ENCODE peak calls at places on chromosomes 2 and 18, in four cellular contexts. Y is GM13976, S is fibroblast of mammary gland, N is fibroblast of pulmonary artery. E is an unnamed sample.

GRCh38 chr2:7915302-7916200 is 766.3 kb upstream of the ID2 start:
- DNase-seq in Y (no peak), S (peak), N (peak), E (no peak)

GRCh38 chr2:127078691-127079270 is 28.2 kb downstream of the BIN1 start:
- DNase-seq in Y (no peak), N (no peak), S (no peak), E (no peak)

GRCh38 chr2:75241696-75242095 is 42.4 kb upstream of the TACR1 start:
- DNase-seq in Y (no peak), S (peak), N (peak), E (no peak)

GRCh38 chr2:10377747-10378085 is 70.4 kb downstream of the ODC1 start:
- DNase-seq in Y (no peak), S (no peak), N (no peak), E (no peak)

GRCh38 chr2:54041135-54041534 is 70.3 kb upstream of the PSME4 start:
- DNase-seq in Y (no peak), N (no peak), S (peak), E (no peak)

GRCh38 chr2:24181849-24182248 is 7.0 kb downstream of the FAM228A start:
- DNase-seq in N (no peak), S (no peak), Y (no peak), E (no peak)

GRCh38 chr18:54222922-54223567 is 1.4 kb downstream of the MBD2 start:
- DNase-seq in N (no peak), Y (no peak), S (no peak), E (no peak)

GRCh38 chr2:202135111-202135874 is 62.2 kb downstream of the KIAA2012 start:
- DNase-seq in Y (no peak), S (peak), N (peak), E (no peak)

GRCh38 chr2:74548919-74549684 is 4.6 kb downstream of the LOXL3 start:
- DNase-seq in Y (peak), S (peak), N (no peak), E (no peak)

GRCh38 chr2:222039821-222040220 is 259.0 kb downstream of the PAX3 start:
- DNase-seq in S (no peak), Y (no peak), N (no peak), E (no peak)

GRCh38 chr18:74990563-74991081 is 218.3 kb downstream of the PTGR3 start:
- DNase-seq in N (no peak), S (no peak), Y (no peak), E (no peak)

GRCh38 chr2:206392118-206392517 is 51.2 kb upstream of the ADAM23 start:
- DNase-seq in N (peak), S (peak), Y (peak), E (peak)

GRCh38 chr2:12007282-12007681 is 260.9 kb downstream of the LPIN1 start:
- DNase-seq in Y (no peak), N (no peak), S (no peak), E (no peak)
- TF ChIP-seq CTCF in Y (no peak), N (no peak), S (no peak), E (no peak)

GRCh38 chr18:13270279-13270911 is 51.8 kb downstream of the LDLRAD4 start:
- DNase-seq in N (no peak), S (no peak), Y (no peak), E (no peak)
- TF ChIP-seq CTCF in N (no peak), S (no peak), Y (no peak), E (no peak)

GRCh38 chr18:137327-137726 is 21.0 kb upstream of the USP14 start:
- DNase-seq in Y (no peak), S (no peak), N (no peak), E (no peak)
- TF ChIP-seq CTCF in Y (no peak), S (no peak), N (no peak), E (no peak)

DNA sequence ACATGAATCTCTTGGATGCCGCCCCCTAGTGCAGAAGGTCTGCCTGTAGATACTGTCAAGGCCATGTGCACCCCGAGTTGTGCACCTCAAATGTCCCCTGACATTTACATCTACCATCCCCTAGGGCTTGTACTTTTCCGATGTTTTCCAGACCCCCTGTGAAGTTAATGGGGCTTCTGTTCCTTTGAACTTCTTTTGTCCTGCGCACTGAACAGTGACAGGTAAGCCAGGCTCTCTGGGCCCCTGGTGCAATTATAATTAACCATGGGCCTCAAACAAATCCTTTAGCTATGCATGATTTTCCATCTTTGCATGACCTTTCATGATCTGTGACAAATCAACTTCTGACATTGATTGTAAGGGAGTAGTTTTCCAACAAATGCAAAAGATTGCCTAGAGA is 158.4 kb downstream of the FHOD3 start:
- DNase-seq in S (no peak), N (no peak), Y (no peak), E (no peak)
- TF ChIP-seq CTCF in S (no peak), N (no peak), Y (no peak), E (no peak)

GRCh38 chr18:79026491-79026890 is 42.7 kb upstream of the ATP9B start:
- DNase-seq in S (no peak), Y (no peak), N (no peak), E (no peak)
- TF ChIP-seq CTCF in S (no peak), Y (no peak), N (no peak), E (peak)

GRCh38 chr18:58541137-58541788 is 87.6 kb downstream of the ALPK2 start:
- DNase-seq in N (peak), S (peak), Y (no peak), E (no peak)
- TF ChIP-seq CTCF in N (peak), S (no peak), Y (peak), E (peak)

DNA sequence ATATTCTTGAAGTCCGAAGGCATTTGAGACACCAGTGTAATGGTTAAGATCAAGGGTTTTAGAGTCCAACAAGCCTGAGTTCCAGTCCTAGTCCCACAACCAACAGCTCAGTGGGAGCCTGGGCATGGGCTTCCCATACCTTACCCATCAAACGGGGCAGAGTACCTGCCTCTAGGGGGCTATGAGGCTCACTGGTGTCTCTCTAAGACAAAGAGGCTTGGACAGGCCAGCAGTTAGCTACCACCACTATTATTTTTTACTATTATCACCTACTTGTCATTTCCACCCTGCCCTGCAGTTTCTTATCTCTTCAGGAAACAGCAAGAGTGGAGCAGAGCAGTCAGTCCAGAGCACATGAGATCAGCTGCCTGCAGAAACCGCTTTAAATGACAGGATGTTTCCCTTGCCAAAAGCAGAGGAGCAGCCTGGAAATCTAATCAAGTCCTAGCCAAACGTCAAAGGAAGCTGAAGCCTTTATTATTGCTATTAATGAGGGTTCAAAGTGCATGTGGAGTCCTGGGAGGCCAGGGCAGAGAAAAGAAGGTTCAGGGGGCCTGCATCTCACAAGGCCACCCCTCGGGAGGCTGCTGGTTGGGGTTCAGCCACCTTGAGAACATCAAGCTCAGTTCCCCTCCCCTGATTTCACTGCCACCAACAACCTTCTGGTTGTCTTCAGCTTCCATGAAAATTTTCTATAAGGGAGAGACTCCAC is 66.6 kb downstream of the STPG4 start:
- DNase-seq in S (no peak), Y (no peak), N (peak), E (no peak)
- TF ChIP-seq CTCF in S (peak), Y (no peak), N (peak), E (peak)

GRCh38 chr2:224807153-224807964 is 91.2 kb upstream of the CCDC195 start:
- DNase-seq in N (no peak), Y (no peak), S (no peak), E (no peak)
- TF ChIP-seq CTCF in N (peak), Y (no peak), S (peak), E (no peak)

GRCh38 chr2:26982102-26982742 is 11.8 kb downstream of the MAPRE3 start:
- DNase-seq in N (peak), Y (no peak), S (peak), E (no peak)
- TF ChIP-seq CTCF in N (peak), Y (peak), S (peak), E (peak)

GRCh38 chr2:6865346-6866238 is at the start of gene CMPK2:
- DNase-seq in N (peak), S (peak), Y (peak), E (no peak)
- TF ChIP-seq CTCF in N (no peak), S (no peak), Y (peak), E (peak)

E was measured in GM12864.